ENCODE peak calls at places on chromosome 22, in eight cellular contexts. One of them, this sample, is unnamed. For H3K27me3, the result is how much of the 10 kb centered on the place peaks cover.

GRCh38 chr22:49549256-49549655 is 278.4 kb downstream of the BRD1 start:
- DNase-seq in IMR-90: no peak
- DNase-seq in CD8-positive, alpha-beta memory T cell: no peak
- DNase-seq in pancreas: no peak
- DNase-seq in dorsolateral prefrontal cortex: no peak
- DNase-seq in CD8-positive, alpha-beta T cell: no peak
- DNase-seq in HL-60: no peak
- DNase-seq in WERI-Rb-1: no peak
- DNase-seq in this sample: no peak

GRCh38 chr22:49884075-49884474 is 30.4 kb downstream of the ZBED4 start:
- DNase-seq in IMR-90: no peak
- DNase-seq in pancreas: no peak
- DNase-seq in HL-60: no peak
- DNase-seq in CD8-positive, alpha-beta T cell: no peak
- DNase-seq in CD8-positive, alpha-beta memory T cell: no peak
- DNase-seq in WERI-Rb-1: no peak
- DNase-seq in dorsolateral prefrontal cortex: no peak
- DNase-seq in this sample: no peak

GRCh38 chr22:49577168-49578060 is 250.3 kb downstream of the BRD1 start:
- DNase-seq in WERI-Rb-1: no peak
- DNase-seq in pancreas: no peak
- DNase-seq in dorsolateral prefrontal cortex: no peak
- DNase-seq in CD8-positive, alpha-beta T cell: peak
- DNase-seq in CD8-positive, alpha-beta memory T cell: no peak
- DNase-seq in HL-60: no peak
- DNase-seq in IMR-90: no peak
- DNase-seq in this sample: no peak

GRCh38 chr22:48799227-48799970 is 1028.3 kb downstream of the BRD1 start:
- DNase-seq in pancreas: no peak
- DNase-seq in HL-60: no peak
- DNase-seq in IMR-90: no peak
- DNase-seq in CD8-positive, alpha-beta memory T cell: no peak
- DNase-seq in dorsolateral prefrontal cortex: no peak
- DNase-seq in WERI-Rb-1: no peak
- DNase-seq in CD8-positive, alpha-beta T cell: no peak
- DNase-seq in this sample: no peak

GRCh38 chr22:28426346-28427132 is 253.1 kb downstream of the TTC28 start:
- DNase-seq in CD8-positive, alpha-beta memory T cell: no peak
- DNase-seq in HL-60: no peak
- DNase-seq in CD8-positive, alpha-beta T cell: no peak
- DNase-seq in pancreas: no peak
- DNase-seq in IMR-90: peak
- DNase-seq in WERI-Rb-1: no peak
- DNase-seq in dorsolateral prefrontal cortex: no peak
- DNase-seq in this sample: no peak

GRCh38 chr22:29022101-29022817 is 39.4 kb downstream of the C22orf31 start:
- DNase-seq in pancreas: no peak
- DNase-seq in HL-60: no peak
- DNase-seq in IMR-90: no peak
- DNase-seq in CD8-positive, alpha-beta memory T cell: no peak
- DNase-seq in dorsolateral prefrontal cortex: no peak
- DNase-seq in WERI-Rb-1: no peak
- DNase-seq in CD8-positive, alpha-beta T cell: no peak
- DNase-seq in this sample: no peak

GRCh38 chr22:49647346-49648026 is 180.2 kb downstream of the BRD1 start:
- DNase-seq in WERI-Rb-1: no peak
- DNase-seq in HL-60: no peak
- DNase-seq in pancreas: no peak
- DNase-seq in CD8-positive, alpha-beta T cell: no peak
- DNase-seq in IMR-90: no peak
- DNase-seq in dorsolateral prefrontal cortex: no peak
- DNase-seq in CD8-positive, alpha-beta memory T cell: no peak
- DNase-seq in this sample: no peak

GRCh38 chr22:46851941-46852340 is 89.5 kb downstream of the TBC1D22A start:
- DNase-seq in HL-60: no peak
- DNase-seq in dorsolateral prefrontal cortex: no peak
- DNase-seq in IMR-90: no peak
- DNase-seq in pancreas: no peak
- DNase-seq in WERI-Rb-1: no peak
- DNase-seq in CD8-positive, alpha-beta T cell: peak
- DNase-seq in CD8-positive, alpha-beta memory T cell: no peak
- DNase-seq in this sample: peak

GRCh38 chr22:49783926-49784629 is 43.6 kb downstream of the BRD1 start:
- DNase-seq in WERI-Rb-1: no peak
- DNase-seq in pancreas: no peak
- DNase-seq in IMR-90: no peak
- DNase-seq in HL-60: no peak
- DNase-seq in CD8-positive, alpha-beta memory T cell: no peak
- DNase-seq in CD8-positive, alpha-beta T cell: no peak
- DNase-seq in dorsolateral prefrontal cortex: no peak
- DNase-seq in this sample: no peak

GRCh38 chr22:35649026-35649553 is 844 bp downstream of the APOL6 start:
- DNase-seq in pancreas: no peak
- DNase-seq in CD8-positive, alpha-beta memory T cell: no peak
- DNase-seq in dorsolateral prefrontal cortex: no peak
- DNase-seq in CD8-positive, alpha-beta T cell: peak
- DNase-seq in HL-60: no peak
- DNase-seq in IMR-90: no peak
- DNase-seq in WERI-Rb-1: no peak
- DNase-seq in this sample: no peak
- H3K4me3 ChIP-seq in pancreas: no peak
- H3K4me3 ChIP-seq in CD8-positive, alpha-beta memory T cell: peak
- H3K4me3 ChIP-seq in dorsolateral prefrontal cortex: peak
- H3K4me3 ChIP-seq in CD8-positive, alpha-beta T cell: peak
- H3K4me3 ChIP-seq in HL-60: peak
- H3K4me3 ChIP-seq in IMR-90: peak
- H3K4me3 ChIP-seq in WERI-Rb-1: no peak
- H3K4me3 ChIP-seq in this sample: peak

DNA sequence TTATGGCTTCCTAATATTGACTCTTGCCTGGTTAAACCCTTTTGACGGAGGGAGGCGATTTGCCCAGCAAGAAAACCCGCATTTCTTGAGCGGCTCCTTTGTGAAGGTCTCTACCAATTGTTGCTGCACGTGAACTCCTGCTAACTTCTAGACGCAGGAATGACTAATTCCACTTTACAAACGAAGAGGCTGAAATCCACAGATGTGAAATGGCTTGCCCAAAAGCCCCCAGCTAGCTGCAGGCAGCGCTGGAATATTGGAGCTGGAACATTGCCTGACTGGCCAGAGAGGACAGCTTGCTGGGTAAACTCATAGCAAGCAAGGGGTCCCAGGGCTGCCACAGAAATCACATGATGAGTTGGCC is 542 bp downstream of the GCAT start:
- DNase-seq in dorsolateral prefrontal cortex: no peak
- DNase-seq in HL-60: no peak
- DNase-seq in CD8-positive, alpha-beta T cell: no peak
- DNase-seq in pancreas: no peak
- DNase-seq in WERI-Rb-1: no peak
- DNase-seq in IMR-90: peak
- DNase-seq in CD8-positive, alpha-beta memory T cell: no peak
- DNase-seq in this sample: peak
- H3K27ac ChIP-seq in dorsolateral prefrontal cortex: peak
- H3K27ac ChIP-seq in HL-60: peak
- H3K27ac ChIP-seq in CD8-positive, alpha-beta T cell: no peak
- H3K27ac ChIP-seq in pancreas: peak
- H3K27ac ChIP-seq in WERI-Rb-1: no peak
- H3K27ac ChIP-seq in IMR-90: peak
- H3K27ac ChIP-seq in CD8-positive, alpha-beta memory T cell: no peak
- H3K27ac ChIP-seq in this sample: no peak

DNA sequence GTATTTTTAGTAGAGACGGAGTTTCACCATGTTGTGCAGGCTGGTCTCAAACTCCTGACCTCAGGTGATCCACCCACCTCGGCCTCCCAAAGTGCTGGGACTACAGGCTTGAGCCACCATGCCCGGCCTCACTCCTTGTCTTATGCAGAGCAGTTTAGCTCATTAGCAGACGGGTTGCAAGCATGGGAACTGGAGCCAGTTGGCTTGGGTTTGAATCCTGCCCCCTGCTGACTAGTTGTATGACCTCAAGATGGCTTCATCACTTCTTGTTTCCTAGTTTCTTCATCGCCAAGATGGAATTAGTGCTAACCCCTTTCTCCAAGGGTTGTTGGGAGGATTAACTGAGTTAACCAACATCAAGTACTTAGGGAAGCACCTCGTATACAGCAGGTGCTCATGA is 23.4 kb upstream of the RASD2 start:
- DNase-seq in dorsolateral prefrontal cortex: no peak
- DNase-seq in HL-60: no peak
- DNase-seq in CD8-positive, alpha-beta T cell: no peak
- DNase-seq in pancreas: no peak
- DNase-seq in CD8-positive, alpha-beta memory T cell: no peak
- DNase-seq in WERI-Rb-1: no peak
- DNase-seq in IMR-90: no peak
- DNase-seq in this sample: no peak
- H3K27me3 ChIP-seq in dorsolateral prefrontal cortex: under half
- H3K27me3 ChIP-seq in HL-60: under half
- H3K27me3 ChIP-seq in CD8-positive, alpha-beta T cell: under half
- H3K27me3 ChIP-seq in pancreas: under half
- H3K27me3 ChIP-seq in CD8-positive, alpha-beta memory T cell: under half
- H3K27me3 ChIP-seq in WERI-Rb-1: under half
- H3K27me3 ChIP-seq in IMR-90: under half
- H3K27me3 ChIP-seq in this sample: under half

GRCh38 chr22:41920271-41920976 is 5.5 kb upstream of the SHISA8 start:
- DNase-seq in CD8-positive, alpha-beta memory T cell: no peak
- DNase-seq in CD8-positive, alpha-beta T cell: no peak
- DNase-seq in WERI-Rb-1: no peak
- DNase-seq in IMR-90: no peak
- DNase-seq in dorsolateral prefrontal cortex: no peak
- DNase-seq in pancreas: no peak
- DNase-seq in HL-60: no peak
- DNase-seq in this sample: no peak
- H3K4me3 ChIP-seq in CD8-positive, alpha-beta memory T cell: no peak
- H3K4me3 ChIP-seq in CD8-positive, alpha-beta T cell: no peak
- H3K4me3 ChIP-seq in WERI-Rb-1: no peak
- H3K4me3 ChIP-seq in IMR-90: no peak
- H3K4me3 ChIP-seq in dorsolateral prefrontal cortex: peak
- H3K4me3 ChIP-seq in pancreas: no peak
- H3K4me3 ChIP-seq in HL-60: no peak
- H3K4me3 ChIP-seq in this sample: no peak

GRCh38 chr22:20018001-20018400 is 1.4 kb upstream of the ARVCF start:
- DNase-seq in HL-60: no peak
- DNase-seq in CD8-positive, alpha-beta T cell: no peak
- DNase-seq in pancreas: no peak
- DNase-seq in dorsolateral prefrontal cortex: no peak
- DNase-seq in IMR-90: no peak
- DNase-seq in WERI-Rb-1: no peak
- DNase-seq in CD8-positive, alpha-beta memory T cell: no peak
- DNase-seq in this sample: no peak

GRCh38 chr22:20021196-20022181 is 579 bp downstream of the TANGO2 start:
- DNase-seq in pancreas: peak
- DNase-seq in IMR-90: peak
- DNase-seq in CD8-positive, alpha-beta memory T cell: no peak
- DNase-seq in dorsolateral prefrontal cortex: peak
- DNase-seq in HL-60: peak
- DNase-seq in WERI-Rb-1: no peak
- DNase-seq in CD8-positive, alpha-beta T cell: no peak
- DNase-seq in this sample: peak

GRCh38 chr22:20020533-20021195 is at the start of gene TANGO2:
- DNase-seq in HL-60: peak
- DNase-seq in dorsolateral prefrontal cortex: peak
- DNase-seq in CD8-positive, alpha-beta T cell: peak
- DNase-seq in pancreas: peak
- DNase-seq in CD8-positive, alpha-beta memory T cell: peak
- DNase-seq in WERI-Rb-1: peak
- DNase-seq in IMR-90: peak
- DNase-seq in this sample: peak

GRCh38 chr22:20017622-20017958 is 967 bp upstream of the ARVCF start:
- DNase-seq in CD8-positive, alpha-beta T cell: no peak
- DNase-seq in WERI-Rb-1: no peak
- DNase-seq in IMR-90: no peak
- DNase-seq in dorsolateral prefrontal cortex: no peak
- DNase-seq in HL-60: no peak
- DNase-seq in CD8-positive, alpha-beta memory T cell: no peak
- DNase-seq in pancreas: peak
- DNase-seq in this sample: no peak

DNA sequence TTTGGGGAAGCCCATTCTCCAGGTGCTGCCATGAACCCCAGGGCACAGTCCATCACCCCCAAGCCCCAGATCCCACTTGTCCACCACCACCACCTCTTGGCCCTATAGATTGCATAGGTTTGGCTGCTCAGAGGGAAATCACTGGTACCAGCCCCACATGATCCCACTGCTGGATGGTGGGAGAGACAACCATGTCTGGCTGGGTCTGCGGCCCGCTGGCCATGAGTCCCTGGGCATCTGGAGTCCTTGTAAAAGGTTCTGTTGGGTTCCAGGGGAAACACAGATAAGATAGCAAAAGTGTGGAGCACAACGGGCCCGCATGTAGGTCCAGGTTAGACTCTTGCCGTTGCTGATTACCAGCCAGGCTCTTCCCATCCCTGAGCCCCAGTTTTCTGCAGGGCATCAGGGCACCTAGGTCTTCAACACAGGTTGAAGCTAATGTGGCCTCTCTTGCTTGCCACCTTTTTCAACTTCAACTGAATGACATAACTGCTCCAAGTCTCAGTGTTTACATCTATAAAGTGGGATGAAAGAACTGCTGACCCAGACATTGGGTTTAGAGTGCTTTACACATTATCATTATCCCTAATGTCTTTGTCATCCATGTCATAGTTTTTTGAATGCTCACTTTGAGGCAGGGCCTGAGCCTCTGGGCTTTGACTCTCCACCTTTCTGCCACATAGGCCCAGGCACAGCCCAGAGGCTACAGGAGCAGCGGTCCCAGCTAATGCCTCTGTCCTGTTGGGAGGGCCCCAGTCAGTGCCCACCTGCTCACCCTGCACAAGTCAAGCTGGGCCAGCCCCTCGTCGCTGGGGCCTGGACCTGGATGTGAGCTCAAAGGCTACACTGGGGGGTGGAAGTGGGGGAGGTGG is 1.0 kb upstream of the TANGO2 start:
- DNase-seq in CD8-positive, alpha-beta memory T cell: no peak
- DNase-seq in CD8-positive, alpha-beta T cell: no peak
- DNase-seq in dorsolateral prefrontal cortex: no peak
- DNase-seq in WERI-Rb-1: no peak
- DNase-seq in IMR-90: no peak
- DNase-seq in pancreas: no peak
- DNase-seq in HL-60: no peak
- DNase-seq in this sample: no peak
- H3K27ac ChIP-seq in CD8-positive, alpha-beta memory T cell: peak
- H3K27ac ChIP-seq in CD8-positive, alpha-beta T cell: peak
- H3K27ac ChIP-seq in dorsolateral prefrontal cortex: peak
- H3K27ac ChIP-seq in WERI-Rb-1: no peak
- H3K27ac ChIP-seq in IMR-90: no peak
- H3K27ac ChIP-seq in pancreas: peak
- H3K27ac ChIP-seq in HL-60: no peak
- H3K27ac ChIP-seq in this sample: no peak

GRCh38 chr22:39244496-39245129 is at the start of gene PDGFB:
- DNase-seq in WERI-Rb-1: no peak
- DNase-seq in IMR-90: no peak
- DNase-seq in CD8-positive, alpha-beta memory T cell: no peak
- DNase-seq in CD8-positive, alpha-beta T cell: no peak
- DNase-seq in HL-60: no peak
- DNase-seq in dorsolateral prefrontal cortex: no peak
- DNase-seq in pancreas: peak
- DNase-seq in this sample: no peak
- H3K27me3 ChIP-seq in WERI-Rb-1: under half
- H3K27me3 ChIP-seq in IMR-90: half or more
- H3K27me3 ChIP-seq in CD8-positive, alpha-beta memory T cell: under half
- H3K27me3 ChIP-seq in CD8-positive, alpha-beta T cell: under half
- H3K27me3 ChIP-seq in HL-60: half or more
- H3K27me3 ChIP-seq in dorsolateral prefrontal cortex: under half
- H3K27me3 ChIP-seq in pancreas: under half
- H3K27me3 ChIP-seq in this sample: under half

This sample was measured in SJCRH30.